ENCODE peak calls at places on chromosomes 11 and 22, in five cellular contexts. R, H, I, K and O are unnamed samples.

GRCh38 chr11:30244255-30244654 is 13.4 kb downstream of the FSHB start:
- DNase-seq in R (peak; percentile 24), H (peak; percentile 59), I (no peak), K (no peak), O (peak; percentile 6)

GRCh38 chr11:119167933-119168332 is 592 bp upstream of the NLRX1 start:
- DNase-seq in R (no peak), H (no peak), I (no peak), K (no peak), O (no peak)

GRCh38 chr22:31343235-31344191 is 2.6 kb downstream of the PATZ1 start:
- DNase-seq in R (no peak), H (peak; percentile 34), I (peak; percentile 44), K (peak; percentile 94), O (no peak)

GRCh38 chr11:65309006-65309405 is 5.7 kb upstream of the CDC42EP2 start:
- DNase-seq in R (no peak), H (no peak), I (no peak), K (peak; percentile 18), O (no peak)

GRCh38 chr11:19595840-19596751 is 116.5 kb upstream of the NAV2 start:
- DNase-seq in R (peak; percentile 56), H (peak; percentile 86), I (no peak), K (peak; percentile 61), O (no peak)

GRCh38 chr11:14643697-14644395 is at the start of gene PDE3B:
- DNase-seq in R (peak; percentile 16), H (peak; percentile 46), I (peak; percentile 65), K (peak; percentile 47), O (no peak)

GRCh38 chr22:31278643-31279326 is 13.5 kb downstream of the PIK3IP1 start:
- DNase-seq in R (no peak), H (no peak), I (no peak), K (no peak), O (no peak)

GRCh38 chr11:66067640-66068039 is 2.4 kb upstream of the PACS1 start:
- DNase-seq in R (no peak), H (no peak), I (no peak), K (no peak), O (no peak)